ENCODE peak calls at places on chromosome 17, in five cellular contexts. G is suprapubic skin, L is Peyer's patch, N is OCI-LY7, B is lower lobe of right lung. C is an unnamed sample.

GRCh38 chr17:50099003-50099402 is 3.9 kb downstream of the PDK2 start:
- DNase-seq in N (no peak), L (no peak), G (no peak), B (peak; percentile 23), C (no peak)

GRCh38 chr17:17387461-17388362 is 84.5 kb downstream of the NT5M start:
- DNase-seq in G (no peak), L (peak; percentile 77), N (peak; percentile 70), B (peak; percentile 69), C (no peak)

GRCh38 chr17:82699551-82699950 is 1.1 kb upstream of the RAB40B start:
- DNase-seq in N (no peak), G (peak; percentile 49), L (no peak), B (no peak), C (no peak)

GRCh38 chr17:6110592-6110991 is 40.4 kb downstream of the WSCD1 start:
- DNase-seq in L (peak; percentile 76), B (no peak), G (no peak), N (no peak), C (no peak)

GRCh38 chr17:7987112-7987893 is 15.1 kb upstream of the GUCY2D start:
- DNase-seq in L (no peak), G (no peak), B (no peak), N (no peak), C (no peak)

GRCh38 chr17:39098474-39099090 is 52.9 kb downstream of the PLXDC1 start:
- DNase-seq in L (no peak), G (no peak), N (peak; percentile 29), B (no peak), C (no peak)

GRCh38 chr17:80822700-80823410 is 168.8 kb upstream of the CHMP6 start:
- DNase-seq in L (no peak), G (no peak), N (no peak), B (peak; percentile 37), C (no peak)

GRCh38 chr17:2904135-2904534 is 107.9 kb downstream of the RAP1GAP2 start:
- DNase-seq in B (peak; percentile 48), L (peak; percentile 57), N (no peak), G (no peak), C (no peak)

GRCh38 chr17:16477666-16478065 is 14.3 kb downstream of the LRRC75A start:
- DNase-seq in B (no peak), L (no peak), G (no peak), N (no peak), C (no peak)

GRCh38 chr17:76466775-76467130 is 650 bp upstream of the AANAT start:
- DNase-seq in N (no peak), L (no peak), B (peak; percentile 43), G (no peak), C (no peak)

GRCh38 chr17:48663134-48663924 is 37.2 kb upstream of the HOXB9 start:
- DNase-seq in N (no peak), L (no peak), G (no peak), B (no peak), C (no peak)
- TF ChIP-seq CTCF in N (peak; percentile 39), L (no peak), G (no peak), B (no peak), C (no peak)

GRCh38 chr17:77821114-77821513 is 137.4 kb upstream of the TNRC6C start:
- DNase-seq in N (peak; percentile 30), B (peak; percentile 39), G (no peak), L (no peak), C (no peak)
- TF ChIP-seq CTCF in N (no peak), B (no peak), G (no peak), L (no peak), C (no peak)

GRCh38 chr17:36085710-36086268 is 4.2 kb downstream of the CCL3 start:
- DNase-seq in B (no peak), L (no peak), N (no peak), G (no peak), C (no peak)

GRCh38 chr17:36094232-36094631 is 4.3 kb upstream of the CCL3 start:
- DNase-seq in B (no peak), G (no peak), L (no peak), N (no peak), C (no peak)

GRCh38 chr17:36089888-36090836 is at the start of gene CCL3:
- DNase-seq in G (no peak), N (peak; percentile 51), B (no peak), L (peak; percentile 65), C (peak; percentile 71)

GRCh38 chr17:36092228-36092627 is 2.3 kb upstream of the CCL3 start:
- DNase-seq in L (no peak), B (no peak), N (no peak), G (no peak), C (no peak)

DNA sequence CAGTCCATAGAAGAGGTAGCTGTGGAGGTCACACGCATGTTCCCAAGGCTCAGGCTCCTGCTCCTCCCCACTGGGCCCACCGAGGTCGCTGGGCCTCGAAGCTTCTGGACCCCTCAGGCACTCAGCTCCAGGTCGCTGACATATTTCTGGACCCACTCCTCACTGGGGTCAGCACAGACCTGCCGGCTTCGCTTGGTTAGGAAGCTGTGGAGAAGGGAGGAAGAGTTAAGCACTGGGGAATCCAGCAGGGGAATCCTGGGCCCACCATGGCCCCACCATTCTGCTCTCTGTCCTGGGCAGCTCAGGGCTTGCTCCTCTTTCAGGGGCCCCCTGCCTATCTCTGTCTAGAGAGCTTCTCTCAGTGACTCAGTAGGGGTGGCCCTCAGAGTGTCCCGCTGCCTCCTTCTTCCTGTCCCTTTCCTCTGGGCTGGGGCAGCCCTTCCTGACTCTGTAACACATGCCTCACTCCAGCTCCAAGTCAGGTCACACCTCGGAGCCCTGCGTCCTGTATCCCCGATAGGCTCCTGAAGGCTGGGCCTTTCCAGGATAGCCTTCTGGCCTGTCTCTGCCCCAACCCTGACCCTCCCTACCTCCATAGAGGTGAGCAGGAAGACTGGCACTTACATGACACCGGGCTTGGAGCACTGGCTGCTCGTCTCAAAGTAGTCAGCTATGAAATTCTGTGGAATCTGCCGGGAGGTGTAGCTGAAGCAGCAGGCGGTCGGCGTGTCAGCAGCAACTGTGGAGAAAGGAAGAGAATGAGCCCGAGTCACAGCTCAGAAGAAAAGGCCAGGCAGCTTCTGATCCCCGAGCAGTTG is 1.2 kb downstream of the CCL3 start:
- DNase-seq in L (no peak), G (no peak), B (no peak), N (no peak), C (no peak)
- TF ChIP-seq CTCF in L (no peak), G (no peak), B (no peak), N (no peak), C (no peak)

GRCh38 chr17:71764507-71764906 is 356.3 kb upstream of the SOX9 start:
- DNase-seq in N (peak; percentile 37), L (peak; percentile 64), G (no peak), B (no peak), C (no peak)
- TF ChIP-seq CTCF in N (peak; percentile 71), L (peak; percentile 58), G (no peak), B (no peak), C (no peak)

DNA sequence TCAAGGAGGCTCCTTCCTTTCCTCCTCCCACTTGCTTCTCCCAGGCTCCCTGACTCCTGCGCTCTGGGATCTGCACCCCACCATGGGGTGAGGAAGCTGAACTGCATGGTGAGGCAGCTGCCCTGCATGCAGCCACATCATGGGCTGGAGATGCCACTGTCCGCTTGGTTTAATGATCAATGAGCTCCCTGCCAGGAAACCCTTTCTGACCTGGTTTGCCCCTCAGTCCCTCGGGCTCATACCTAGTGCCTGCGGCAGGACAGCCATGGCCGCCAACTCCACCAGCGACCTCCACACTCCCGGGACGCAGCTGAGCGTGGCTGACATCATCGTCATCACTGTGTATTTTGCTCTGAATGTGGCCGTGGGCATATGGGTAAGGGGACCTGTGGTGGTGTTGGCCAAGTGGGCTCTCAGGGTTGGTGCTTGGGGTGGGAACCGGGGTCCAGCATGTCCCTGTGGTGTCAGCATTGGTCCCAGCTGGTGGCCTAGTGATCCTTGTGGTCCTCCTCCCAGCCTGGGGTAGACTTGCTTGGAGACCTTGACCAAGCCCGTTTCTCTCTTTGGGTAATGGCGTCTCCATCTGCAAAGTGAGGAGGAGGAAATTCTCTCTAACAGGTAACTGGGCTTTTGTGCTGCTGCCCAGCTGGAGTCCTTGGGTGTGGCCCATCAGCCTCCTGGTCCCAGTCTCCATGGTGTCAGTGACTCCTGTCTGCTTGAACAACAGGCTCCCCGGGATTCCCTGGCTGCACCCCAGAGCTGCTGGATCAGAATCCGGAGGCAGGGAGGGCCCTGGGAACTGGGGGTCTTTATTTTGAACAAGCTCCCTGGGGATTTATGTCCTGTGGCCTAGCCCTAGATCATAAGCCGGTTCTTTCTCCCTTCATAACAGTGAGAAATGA is at the start of gene SLC5A10:
- DNase-seq in B (no peak), N (no peak), G (no peak), L (peak; percentile 24), C (no peak)
- TF ChIP-seq CTCF in B (no peak), N (peak; percentile 26), G (peak; percentile 13), L (no peak), C (no peak)

GRCh38 chr17:78346605-78347250 is 13.1 kb downstream of the SOCS3 start:
- DNase-seq in L (no peak), B (no peak), G (no peak), N (no peak), C (no peak)

GRCh38 chr17:78344666-78345065 is 15.2 kb downstream of the SOCS3 start:
- DNase-seq in G (no peak), N (no peak), L (no peak), B (no peak), C (no peak)

GRCh38 chr17:78345791-78346494 is 13.9 kb downstream of the SOCS3 start:
- DNase-seq in N (no peak), G (no peak), B (no peak), L (no peak), C (no peak)

GRCh38 chr17:78343433-78344201 is 16.3 kb downstream of the SOCS3 start:
- DNase-seq in L (peak; percentile 93), N (peak; percentile 79), B (peak; percentile 78), G (no peak), C (peak; percentile 65)

GRCh38 chr17:78345172-78345571 is 14.7 kb downstream of the SOCS3 start:
- DNase-seq in B (no peak), G (no peak), L (no peak), N (no peak), C (no peak)
- TF ChIP-seq CTCF in B (no peak), G (no peak), L (no peak), N (no peak), C (no peak)

C was measured in activated B cell treated with CpG ODN at 0.5 μM for 24 hours.